ENCODE peak calls at places on chromosome 2, in seven cellular contexts. D is AG20443, B is NCI-H748 treated with DMSO at 0.1 percent for 48 hours, M is HCEC 1CT, L is DMS153, N is hypothalamus, V is IMR-90. X is an unnamed sample.

GRCh38 chr2:217902281-217903141 is 100.3 kb downstream of the TNS1 start:
- DNase-seq in D (peak), B (no peak), M (peak), L (no peak), N (no peak), V (peak), X (no peak)

GRCh38 chr2:216355738-216356137 is 16.5 kb downstream of the MARCHF4 start:
- DNase-seq in D (no peak), B (no peak), M (no peak), L (no peak), N (no peak), V (no peak), X (no peak)

GRCh38 chr2:11955883-11956282 is 209.5 kb downstream of the LPIN1 start:
- DNase-seq in D (no peak), B (no peak), M (no peak), L (no peak), N (no peak), V (no peak), X (no peak)

GRCh38 chr2:199685669-199686068 is 165.3 kb downstream of the FTCDNL1 start:
- DNase-seq in D (no peak), B (no peak), M (no peak), L (no peak), N (no peak), V (no peak), X (no peak)

GRCh38 chr2:190627881-190628412 is 20.9 kb upstream of the NAB1 start:
- DNase-seq in D (peak), B (peak), M (peak), L (peak), N (no peak), V (no peak), X (peak)

GRCh38 chr2:209876211-209876610 is 104.6 kb downstream of the UNC80 start:
- DNase-seq in D (no peak), B (peak), M (no peak), L (no peak), N (no peak), V (no peak), X (no peak)

GRCh38 chr2:11129598-11130449 is 25.4 kb upstream of the SLC66A3 start:
- DNase-seq in D (peak), B (peak), M (no peak), L (peak), N (peak), V (no peak), X (no peak)

GRCh38 chr2:42359894-42360483 is 1.0 kb downstream of the COX7A2L start:
- DNase-seq in D (peak), B (no peak), M (peak), L (no peak), N (no peak), V (peak), X (peak)

GRCh38 chr2:105409717-105410116 is 10.9 kb upstream of the FHL2 start:
- DNase-seq in D (peak), B (no peak), M (peak), L (no peak), N (peak), V (peak), X (peak)

GRCh38 chr2:235843591-235844395 is 324.4 kb downstream of the GBX2 start:
- DNase-seq in D (no peak), B (no peak), M (no peak), L (no peak), N (peak), V (no peak), X (no peak)